ENCODE peak calls at places on chromosomes 4 and X, in seven cellular contexts. One of them, this sample, is unnamed.

GRCh38 chrX:24178441-24178840 is 28.9 kb downstream of the ZFX start:
- DNase-seq in hepatocyte: no peak
- DNase-seq in psoas muscle: no peak
- DNase-seq in HepG2: no peak
- DNase-seq in uterus: no peak
- DNase-seq in HCT116: no peak
- DNase-seq in Peyer's patch: no peak
- DNase-seq in this sample: no peak

GRCh38 chr4:183960021-183960420 is 54.9 kb downstream of the STOX2 start:
- DNase-seq in hepatocyte: peak; percentile 39
- DNase-seq in psoas muscle: peak; percentile 43
- DNase-seq in HepG2: no peak
- DNase-seq in uterus: peak; percentile 48
- DNase-seq in HCT116: no peak
- DNase-seq in Peyer's patch: no peak
- DNase-seq in this sample: peak; percentile 8

GRCh38 chrX:24113161-24113560 is 36.4 kb upstream of the ZFX start:
- DNase-seq in hepatocyte: no peak
- DNase-seq in psoas muscle: no peak
- DNase-seq in HepG2: no peak
- DNase-seq in uterus: no peak
- DNase-seq in HCT116: no peak
- DNase-seq in Peyer's patch: no peak
- DNase-seq in this sample: peak; percentile 49

GRCh38 chrX:115690554-115691216 is 129.7 kb downstream of the PLS3 start:
- DNase-seq in hepatocyte: peak; percentile 90
- DNase-seq in psoas muscle: no peak
- DNase-seq in HepG2: peak; percentile 19
- DNase-seq in uterus: peak; percentile 68
- DNase-seq in HCT116: peak; percentile 37
- DNase-seq in Peyer's patch: peak; percentile 18
- DNase-seq in this sample: peak; percentile 51

GRCh38 chr4:75659512-75660031 is 13.6 kb downstream of the G3BP2 start:
- DNase-seq in hepatocyte: no peak
- DNase-seq in psoas muscle: no peak
- DNase-seq in HepG2: no peak
- DNase-seq in uterus: no peak
- DNase-seq in HCT116: no peak
- DNase-seq in Peyer's patch: no peak
- DNase-seq in this sample: no peak

GRCh38 chrX:6313356-6313755 is 84.7 kb upstream of the NLGN4X start:
- DNase-seq in hepatocyte: no peak
- DNase-seq in psoas muscle: no peak
- DNase-seq in HepG2: no peak
- DNase-seq in uterus: no peak
- DNase-seq in HCT116: no peak
- DNase-seq in Peyer's patch: no peak
- DNase-seq in this sample: no peak

GRCh38 chr4:100632163-100632562 is 114.3 kb upstream of the EMCN start:
- DNase-seq in hepatocyte: no peak
- DNase-seq in psoas muscle: no peak
- DNase-seq in HepG2: no peak
- DNase-seq in uterus: no peak
- DNase-seq in HCT116: no peak
- DNase-seq in Peyer's patch: no peak
- DNase-seq in this sample: no peak

GRCh38 chrX:151973851-151974335 is 583 bp downstream of the GABRE start:
- DNase-seq in hepatocyte: peak; percentile 11
- DNase-seq in psoas muscle: peak; percentile 17
- DNase-seq in HepG2: no peak
- DNase-seq in uterus: peak; percentile 34
- DNase-seq in HCT116: no peak
- DNase-seq in Peyer's patch: no peak
- DNase-seq in this sample: no peak

GRCh38 chr4:1393866-1394265 is 12.4 kb downstream of the NKX1-1 start:
- DNase-seq in hepatocyte: no peak
- DNase-seq in psoas muscle: peak; percentile 5
- DNase-seq in HepG2: no peak
- DNase-seq in uterus: no peak
- DNase-seq in HCT116: no peak
- DNase-seq in Peyer's patch: no peak
- DNase-seq in this sample: no peak

GRCh38 chr4:173330590-173330989 is 3.6 kb downstream of the HMGB2 start:
- DNase-seq in hepatocyte: no peak
- DNase-seq in psoas muscle: no peak
- DNase-seq in HepG2: no peak
- DNase-seq in uterus: no peak
- DNase-seq in HCT116: no peak
- DNase-seq in Peyer's patch: no peak
- DNase-seq in this sample: no peak

GRCh38 chrX:30513284-30513683 is 64.3 kb downstream of the TASL start:
- DNase-seq in hepatocyte: no peak
- DNase-seq in psoas muscle: no peak
- DNase-seq in HepG2: peak; percentile 4
- DNase-seq in uterus: no peak
- DNase-seq in HCT116: no peak
- DNase-seq in Peyer's patch: no peak
- DNase-seq in this sample: no peak

GRCh38 chrX:31499120-31499519 is 427.3 kb upstream of the FTHL17 start:
- DNase-seq in hepatocyte: no peak
- DNase-seq in psoas muscle: no peak
- DNase-seq in HepG2: no peak
- DNase-seq in uterus: no peak
- DNase-seq in HCT116: no peak
- DNase-seq in Peyer's patch: no peak
- DNase-seq in this sample: no peak

GRCh38 chr4:82698412-82698811 is 100.2 kb downstream of the SCD5 start:
- DNase-seq in hepatocyte: no peak
- DNase-seq in psoas muscle: no peak
- DNase-seq in HepG2: no peak
- DNase-seq in uterus: no peak
- DNase-seq in HCT116: no peak
- DNase-seq in Peyer's patch: no peak
- DNase-seq in this sample: no peak

GRCh38 chr4:43339435-43339834 is 446.9 kb downstream of the GRXCR1 start:
- DNase-seq in hepatocyte: no peak
- DNase-seq in psoas muscle: no peak
- DNase-seq in HepG2: no peak
- DNase-seq in uterus: no peak
- DNase-seq in HCT116: no peak
- DNase-seq in Peyer's patch: no peak
- DNase-seq in this sample: no peak

GRCh38 chr4:139735381-139736256 is 70.0 kb downstream of the MGST2 start:
- DNase-seq in hepatocyte: peak; percentile 58
- DNase-seq in psoas muscle: peak; percentile 38
- DNase-seq in HepG2: no peak
- DNase-seq in uterus: peak; percentile 44
- DNase-seq in HCT116: no peak
- DNase-seq in Peyer's patch: no peak
- DNase-seq in this sample: no peak
- H3K4me3 ChIP-seq in hepatocyte: peak overlapping the region; percentile 41
- H3K4me3 ChIP-seq in psoas muscle: peak overlapping the region; percentile 68
- H3K4me3 ChIP-seq in HepG2: no peak overlapping the region
- H3K4me3 ChIP-seq in uterus: peak overlapping the region; percentile 56
- H3K4me3 ChIP-seq in HCT116: no peak overlapping the region
- H3K4me3 ChIP-seq in Peyer's patch: peak overlapping the region; percentile 40
- H3K4me3 ChIP-seq in this sample: peak overlapping the region; percentile 63

GRCh38 chr4:88018471-88018870 is 11.0 kb downstream of the PKD2 start:
- DNase-seq in hepatocyte: no peak
- DNase-seq in psoas muscle: peak; percentile 46
- DNase-seq in HepG2: no peak
- DNase-seq in uterus: peak; percentile 70
- DNase-seq in HCT116: no peak
- DNase-seq in Peyer's patch: no peak
- DNase-seq in this sample: peak; percentile 13
- H3K27ac ChIP-seq in hepatocyte: peak overlapping the region; percentile 74
- H3K27ac ChIP-seq in psoas muscle: peak overlapping the region; percentile 62
- H3K27ac ChIP-seq in HepG2: no peak overlapping the region
- H3K27ac ChIP-seq in uterus: peak overlapping the region; percentile 99
- H3K27ac ChIP-seq in HCT116: no peak overlapping the region
- H3K27ac ChIP-seq in Peyer's patch: peak overlapping the region; percentile 72
- H3K27ac ChIP-seq in this sample: peak overlapping the region; percentile 94

DNA sequence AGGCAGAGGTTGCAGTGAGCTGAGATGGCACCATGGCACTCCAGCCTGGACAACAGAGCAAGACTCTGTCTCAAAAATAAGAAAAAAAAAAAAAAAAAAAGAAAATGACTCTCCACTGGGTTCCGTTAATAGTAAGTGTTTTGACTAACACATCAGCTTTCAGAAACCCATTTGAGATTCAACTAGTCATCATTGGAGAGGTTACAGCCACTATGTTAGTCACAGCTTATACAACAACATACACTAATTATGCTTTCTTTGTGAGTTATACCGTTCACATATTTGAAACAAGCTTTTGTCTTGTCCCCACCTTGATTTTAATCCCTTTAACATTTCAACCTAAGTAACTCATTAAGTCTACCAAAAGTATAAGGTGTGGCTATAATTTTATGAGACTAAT is 48.2 kb downstream of the HADH start:
- DNase-seq in hepatocyte: no peak
- DNase-seq in psoas muscle: no peak
- DNase-seq in HepG2: no peak
- DNase-seq in uterus: no peak
- DNase-seq in HCT116: no peak
- DNase-seq in Peyer's patch: no peak
- DNase-seq in this sample: no peak
- H3K4me3 ChIP-seq in hepatocyte: no peak overlapping the region
- H3K4me3 ChIP-seq in psoas muscle: no peak overlapping the region
- H3K4me3 ChIP-seq in HepG2: no peak overlapping the region
- H3K4me3 ChIP-seq in uterus: no peak overlapping the region
- H3K4me3 ChIP-seq in HCT116: no peak overlapping the region
- H3K4me3 ChIP-seq in Peyer's patch: no peak overlapping the region
- H3K4me3 ChIP-seq in this sample: no peak overlapping the region

GRCh38 chrX:40720386-40720785 is 15.0 kb downstream of the MED14 start:
- DNase-seq in hepatocyte: peak; percentile 26
- DNase-seq in psoas muscle: no peak
- DNase-seq in HepG2: no peak
- DNase-seq in uterus: no peak
- DNase-seq in HCT116: no peak
- DNase-seq in Peyer's patch: no peak
- DNase-seq in this sample: no peak
- H3K27ac ChIP-seq in hepatocyte: peak overlapping the region; percentile 40
- H3K27ac ChIP-seq in psoas muscle: peak overlapping the region; percentile 42
- H3K27ac ChIP-seq in HepG2: no peak overlapping the region
- H3K27ac ChIP-seq in uterus: no peak overlapping the region
- H3K27ac ChIP-seq in HCT116: no peak overlapping the region
- H3K27ac ChIP-seq in Peyer's patch: peak overlapping the region; percentile 42
- H3K27ac ChIP-seq in this sample: peak overlapping the region; percentile 68

DNA sequence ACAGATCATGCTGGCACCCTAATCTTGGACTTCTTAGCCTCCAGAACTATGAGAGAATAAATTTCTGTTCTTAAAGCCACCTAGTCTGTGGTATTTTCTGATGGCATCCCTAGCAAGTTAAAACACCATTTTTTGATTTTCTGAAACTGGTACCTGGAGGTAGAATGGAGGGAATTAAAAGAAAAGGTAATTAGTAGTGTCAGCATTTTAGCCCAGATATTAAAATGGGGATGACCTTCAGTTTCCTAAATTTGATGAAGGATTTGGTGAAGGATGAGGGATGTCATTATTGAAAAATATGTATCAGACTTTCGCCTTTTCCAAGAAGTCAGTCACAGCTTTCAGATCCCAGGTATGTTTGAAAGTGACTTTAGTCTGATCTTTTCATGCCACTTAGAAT is 169.2 kb downstream of the SLIT2 start:
- DNase-seq in hepatocyte: no peak
- DNase-seq in psoas muscle: no peak
- DNase-seq in HepG2: no peak
- DNase-seq in uterus: no peak
- DNase-seq in HCT116: no peak
- DNase-seq in Peyer's patch: no peak
- DNase-seq in this sample: no peak
- H3K4me3 ChIP-seq in hepatocyte: no peak overlapping the region
- H3K4me3 ChIP-seq in psoas muscle: no peak overlapping the region
- H3K4me3 ChIP-seq in HepG2: no peak overlapping the region
- H3K4me3 ChIP-seq in uterus: no peak overlapping the region
- H3K4me3 ChIP-seq in HCT116: no peak overlapping the region
- H3K4me3 ChIP-seq in Peyer's patch: no peak overlapping the region
- H3K4me3 ChIP-seq in this sample: no peak overlapping the region

GRCh38 chr4:164924670-164925238 is 47.8 kb downstream of the APELA start:
- DNase-seq in hepatocyte: no peak
- DNase-seq in psoas muscle: no peak
- DNase-seq in HepG2: no peak
- DNase-seq in uterus: no peak
- DNase-seq in HCT116: no peak
- DNase-seq in Peyer's patch: no peak
- DNase-seq in this sample: no peak

GRCh38 chr4:164930647-164931046 is 46.8 kb downstream of the TRIM61 start:
- DNase-seq in hepatocyte: no peak
- DNase-seq in psoas muscle: no peak
- DNase-seq in HepG2: no peak
- DNase-seq in uterus: no peak
- DNase-seq in HCT116: no peak
- DNase-seq in Peyer's patch: no peak
- DNase-seq in this sample: no peak

GRCh38 chr4:164931551-164932324 is 45.7 kb downstream of the TRIM61 start:
- DNase-seq in hepatocyte: no peak
- DNase-seq in psoas muscle: no peak
- DNase-seq in HepG2: no peak
- DNase-seq in uterus: no peak
- DNase-seq in HCT116: no peak
- DNase-seq in Peyer's patch: no peak
- DNase-seq in this sample: no peak

GRCh38 chr4:164926301-164926700 is 49.3 kb downstream of the APELA start:
- DNase-seq in hepatocyte: no peak
- DNase-seq in psoas muscle: no peak
- DNase-seq in HepG2: no peak
- DNase-seq in uterus: no peak
- DNase-seq in HCT116: no peak
- DNase-seq in Peyer's patch: no peak
- DNase-seq in this sample: no peak
- H3K27ac ChIP-seq in hepatocyte: no peak overlapping the region
- H3K27ac ChIP-seq in psoas muscle: no peak overlapping the region
- H3K27ac ChIP-seq in HepG2: no peak overlapping the region
- H3K27ac ChIP-seq in uterus: no peak overlapping the region
- H3K27ac ChIP-seq in HCT116: no peak overlapping the region
- H3K27ac ChIP-seq in Peyer's patch: no peak overlapping the region
- H3K27ac ChIP-seq in this sample: no peak overlapping the region

GRCh38 chr4:67702166-67702565 is 1.2 kb upstream of the UBA6 start:
- DNase-seq in hepatocyte: no peak
- DNase-seq in psoas muscle: no peak
- DNase-seq in HepG2: no peak
- DNase-seq in uterus: no peak
- DNase-seq in HCT116: no peak
- DNase-seq in Peyer's patch: no peak
- DNase-seq in this sample: no peak
- H3K4me3 ChIP-seq in hepatocyte: peak overlapping the region; percentile 37
- H3K4me3 ChIP-seq in psoas muscle: peak overlapping the region; percentile 96
- H3K4me3 ChIP-seq in HepG2: peak overlapping the region; percentile 77
- H3K4me3 ChIP-seq in uterus: no peak overlapping the region
- H3K4me3 ChIP-seq in HCT116: peak overlapping the region; percentile 92
- H3K4me3 ChIP-seq in Peyer's patch: no peak overlapping the region
- H3K4me3 ChIP-seq in this sample: peak overlapping the region; percentile 78

This sample was measured in AG04450.